ENCODE peak calls at places on chromosomes 12 and 14, in six cellular contexts. C, S, L, G, W and B are unnamed samples.

GRCh38 chr14:105294142-105294597 is 6.6 kb downstream of the BRF1 start:
- DNase-seq in W (peak), S (peak), L (peak), C (peak), G (peak), B (no peak)

GRCh38 chr12:113049976-113050742 is 6.4 kb upstream of the DTX1 start:
- DNase-seq in G (no peak), S (no peak), C (no peak), L (no peak), W (no peak), B (no peak)

GRCh38 chr12:92365836-92366235 is 220.2 kb upstream of the BTG1 start:
- DNase-seq in W (no peak), L (peak), C (no peak), S (no peak), G (no peak), B (no peak)

GRCh38 chr12:102374190-102374589 is 106.2 kb downstream of the IGF1 start:
- DNase-seq in L (no peak), G (no peak), C (no peak), W (no peak), S (no peak), B (no peak)

GRCh38 chr14:47442206-47442605 is 233.2 kb downstream of the MDGA2 start:
- DNase-seq in G (no peak), C (no peak), S (no peak), L (no peak), W (no peak), B (peak)

GRCh38 chr14:33634631-33635030 is 316.2 kb downstream of the EGLN3 start:
- DNase-seq in C (no peak), W (no peak), S (no peak), G (no peak), L (no peak), B (no peak)

GRCh38 chr12:130826151-130826801 is 12.8 kb downstream of the STX2 start:
- DNase-seq in G (no peak), W (no peak), S (peak), L (no peak), C (peak), B (peak)

GRCh38 chr12:102174761-102175160 is 22.9 kb downstream of the PMCH start:
- DNase-seq in G (no peak), L (no peak), S (no peak), C (no peak), W (no peak), B (no peak)

GRCh38 chr14:97021001-97021400 is 223.8 kb downstream of the VRK1 start:
- DNase-seq in C (no peak), S (no peak), G (no peak), W (no peak), L (no peak), B (no peak)

GRCh38 chr12:101740980-101741379 is 1.7 kb upstream of the SYCP3 start:
- DNase-seq in S (no peak), G (no peak), W (no peak), L (no peak), C (no peak), B (no peak)

GRCh38 chr12:6205144-6205539 is 4.9 kb downstream of the CD9 start:
- DNase-seq in S (no peak), C (no peak), G (peak), W (no peak), L (no peak), B (peak)

GRCh38 chr12:22518067-22518719 is 26.1 kb downstream of the C2CD5 start:
- DNase-seq in L (peak), W (no peak), S (no peak), G (peak), C (no peak), B (peak)

GRCh38 chr12:64400041-64400440 is 4.2 kb upstream of the XPOT start:
- DNase-seq in W (no peak), C (no peak), G (no peak), S (no peak), L (no peak), B (no peak)

GRCh38 chr14:22071001-22071400 is 397.4 kb upstream of the OR4E1 start:
- DNase-seq in G (peak), C (no peak), L (no peak), W (no peak), S (peak), B (no peak)

GRCh38 chr14:79583738-79584405 is 627.4 kb downstream of the DIO2 start:
- DNase-seq in S (no peak), G (no peak), W (no peak), C (no peak), L (no peak), B (no peak)

GRCh38 chr12:84643993-84644392 is 268.6 kb downstream of the SLC6A15 start:
- DNase-seq in S (no peak), L (no peak), W (no peak), G (no peak), C (no peak), B (no peak)

GRCh38 chr12:62604856-62605255 is 138.2 kb downstream of the MON2 start:
- DNase-seq in L (no peak), S (peak), G (no peak), W (no peak), C (no peak), B (no peak)

GRCh38 chr14:75138492-75138891 is 11.6 kb upstream of the NEK9 start:
- DNase-seq in G (no peak), L (no peak), C (no peak), S (no peak), W (no peak), B (no peak)

GRCh38 chr12:21940549-21940948 is 677 bp downstream of the ABCC9 start:
- DNase-seq in L (no peak), G (no peak), C (no peak), W (no peak), S (no peak), B (no peak)